ENCODE peak calls at places on chromosomes 3 and 15, in nine cellular contexts. One of them, this sample, is unnamed.

GRCh38 chr3:156299569-156299968 is 179.2 kb downstream of the KCNAB1 start:
- DNase-seq in sigmoid colon: no peak
- DNase-seq in tibial nerve: no peak
- DNase-seq in uterus: no peak
- DNase-seq in Peyer's patch: no peak
- DNase-seq in ovary: no peak
- DNase-seq in esophagus muscularis mucosa: no peak
- DNase-seq in adrenal gland: no peak
- DNase-seq in A549: no peak
- DNase-seq in this sample: no peak

GRCh38 chr3:141426404-141427034 is 58.2 kb downstream of the ZBTB38 start:
- DNase-seq in tibial nerve: peak
- DNase-seq in uterus: peak
- DNase-seq in A549: no peak
- DNase-seq in Peyer's patch: peak
- DNase-seq in ovary: peak
- DNase-seq in adrenal gland: peak
- DNase-seq in sigmoid colon: peak
- DNase-seq in esophagus muscularis mucosa: no peak
- DNase-seq in this sample: peak

GRCh38 chr3:72763751-72764440 is 84.3 kb downstream of the SHQ1 start:
- DNase-seq in esophagus muscularis mucosa: no peak
- DNase-seq in Peyer's patch: no peak
- DNase-seq in uterus: no peak
- DNase-seq in sigmoid colon: no peak
- DNase-seq in ovary: no peak
- DNase-seq in tibial nerve: no peak
- DNase-seq in A549: no peak
- DNase-seq in adrenal gland: no peak
- DNase-seq in this sample: no peak

GRCh38 chr3:178907081-178907480 is 164.5 kb downstream of the ZMAT3 start:
- DNase-seq in tibial nerve: no peak
- DNase-seq in adrenal gland: no peak
- DNase-seq in sigmoid colon: no peak
- DNase-seq in uterus: no peak
- DNase-seq in Peyer's patch: no peak
- DNase-seq in esophagus muscularis mucosa: no peak
- DNase-seq in ovary: no peak
- DNase-seq in A549: no peak
- DNase-seq in this sample: no peak

GRCh38 chr15:48451736-48452135 is 120.5 kb downstream of the DUT start:
- DNase-seq in A549: no peak
- DNase-seq in sigmoid colon: no peak
- DNase-seq in tibial nerve: no peak
- DNase-seq in adrenal gland: no peak
- DNase-seq in Peyer's patch: no peak
- DNase-seq in esophagus muscularis mucosa: no peak
- DNase-seq in ovary: no peak
- DNase-seq in uterus: no peak
- DNase-seq in this sample: no peak

GRCh38 chr15:73756947-73757513 is 3.9 kb upstream of the INSYN1 start:
- DNase-seq in tibial nerve: no peak
- DNase-seq in esophagus muscularis mucosa: no peak
- DNase-seq in ovary: no peak
- DNase-seq in uterus: no peak
- DNase-seq in sigmoid colon: no peak
- DNase-seq in Peyer's patch: no peak
- DNase-seq in A549: no peak
- DNase-seq in adrenal gland: no peak
- DNase-seq in this sample: no peak

GRCh38 chr3:56801151-56801596 is 575 bp downstream of the ARHGEF3 start:
- DNase-seq in ovary: peak
- DNase-seq in A549: no peak
- DNase-seq in sigmoid colon: no peak
- DNase-seq in tibial nerve: no peak
- DNase-seq in adrenal gland: no peak
- DNase-seq in esophagus muscularis mucosa: no peak
- DNase-seq in Peyer's patch: peak
- DNase-seq in uterus: no peak
- DNase-seq in this sample: peak

GRCh38 chr15:86445750-86446149 is 366.1 kb downstream of the AGBL1 start:
- DNase-seq in A549: no peak
- DNase-seq in adrenal gland: no peak
- DNase-seq in esophagus muscularis mucosa: no peak
- DNase-seq in ovary: no peak
- DNase-seq in sigmoid colon: no peak
- DNase-seq in uterus: no peak
- DNase-seq in tibial nerve: no peak
- DNase-seq in Peyer's patch: no peak
- DNase-seq in this sample: no peak

GRCh38 chr3:151881137-151881536 is 7.7 kb downstream of the SUCNR1 start:
- DNase-seq in adrenal gland: no peak
- DNase-seq in esophagus muscularis mucosa: no peak
- DNase-seq in A549: no peak
- DNase-seq in ovary: no peak
- DNase-seq in uterus: no peak
- DNase-seq in tibial nerve: no peak
- DNase-seq in Peyer's patch: no peak
- DNase-seq in sigmoid colon: no peak
- DNase-seq in this sample: no peak

GRCh38 chr3:170257145-170257544 is 34.9 kb downstream of the PRKCI start:
- DNase-seq in A549: no peak
- DNase-seq in adrenal gland: no peak
- DNase-seq in uterus: no peak
- DNase-seq in esophagus muscularis mucosa: no peak
- DNase-seq in tibial nerve: no peak
- DNase-seq in sigmoid colon: no peak
- DNase-seq in Peyer's patch: no peak
- DNase-seq in ovary: no peak
- DNase-seq in this sample: no peak

GRCh38 chr3:124217542-124217941 is 225.6 kb upstream of the ROPN1 start:
- DNase-seq in A549: peak
- DNase-seq in esophagus muscularis mucosa: no peak
- DNase-seq in adrenal gland: peak
- DNase-seq in ovary: peak
- DNase-seq in Peyer's patch: no peak
- DNase-seq in uterus: peak
- DNase-seq in tibial nerve: peak
- DNase-seq in sigmoid colon: no peak
- DNase-seq in this sample: peak

GRCh38 chr15:65518633-65519285 is 1.3 kb upstream of the DPP8 start:
- DNase-seq in Peyer's patch: no peak
- DNase-seq in ovary: no peak
- DNase-seq in adrenal gland: no peak
- DNase-seq in sigmoid colon: no peak
- DNase-seq in uterus: no peak
- DNase-seq in A549: no peak
- DNase-seq in tibial nerve: no peak
- DNase-seq in esophagus muscularis mucosa: no peak
- DNase-seq in this sample: no peak

GRCh38 chr3:133799794-133800585 is 5.6 kb upstream of the SRPRB start:
- DNase-seq in esophagus muscularis mucosa: no peak
- DNase-seq in uterus: no peak
- DNase-seq in A549: no peak
- DNase-seq in adrenal gland: peak
- DNase-seq in Peyer's patch: no peak
- DNase-seq in sigmoid colon: no peak
- DNase-seq in ovary: no peak
- DNase-seq in tibial nerve: no peak
- DNase-seq in this sample: no peak

GRCh38 chr15:37218351-37218916 is 118.1 kb upstream of the MEIS2 start:
- DNase-seq in Peyer's patch: no peak
- DNase-seq in uterus: no peak
- DNase-seq in sigmoid colon: no peak
- DNase-seq in A549: no peak
- DNase-seq in ovary: no peak
- DNase-seq in esophagus muscularis mucosa: no peak
- DNase-seq in adrenal gland: no peak
- DNase-seq in tibial nerve: no peak
- DNase-seq in this sample: no peak

GRCh38 chr3:130081371-130081881 is at the start of gene ALG1L2:
- DNase-seq in esophagus muscularis mucosa: no peak
- DNase-seq in adrenal gland: no peak
- DNase-seq in Peyer's patch: no peak
- DNase-seq in ovary: no peak
- DNase-seq in tibial nerve: no peak
- DNase-seq in sigmoid colon: no peak
- DNase-seq in A549: no peak
- DNase-seq in uterus: no peak
- DNase-seq in this sample: no peak

DNA sequence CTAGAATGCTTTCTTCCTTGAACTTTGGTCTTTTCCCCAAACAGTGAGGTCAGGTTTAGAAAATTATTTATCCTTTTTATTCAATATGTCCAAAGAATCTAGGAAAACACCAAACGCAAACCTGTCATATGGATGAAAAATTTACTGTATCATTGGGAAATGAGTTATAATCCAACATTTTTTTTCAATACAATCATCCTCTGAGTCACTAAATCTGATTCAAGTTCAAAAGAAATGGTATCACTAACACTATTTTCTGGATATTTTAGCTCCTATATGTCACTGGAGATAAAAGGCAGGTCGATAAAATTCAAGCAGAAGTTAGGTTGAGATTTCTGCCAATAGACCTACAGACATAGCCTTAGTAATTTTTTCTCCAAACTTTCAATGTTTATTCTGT is 591.6 kb upstream of the AGTR1 start:
- DNase-seq in adrenal gland: no peak
- DNase-seq in esophagus muscularis mucosa: no peak
- DNase-seq in sigmoid colon: no peak
- DNase-seq in tibial nerve: no peak
- DNase-seq in uterus: no peak
- DNase-seq in ovary: no peak
- DNase-seq in A549: no peak
- DNase-seq in Peyer's patch: no peak
- DNase-seq in this sample: no peak
- TF ChIP-seq CTCF in adrenal gland: no peak
- TF ChIP-seq CTCF in esophagus muscularis mucosa: no peak
- TF ChIP-seq CTCF in sigmoid colon: no peak
- TF ChIP-seq CTCF in tibial nerve: no peak
- TF ChIP-seq CTCF in uterus: no peak
- TF ChIP-seq CTCF in ovary: no peak
- TF ChIP-seq CTCF in A549: no peak
- TF ChIP-seq CTCF in Peyer's patch: no peak
- TF ChIP-seq CTCF in this sample: no peak

GRCh38 chr3:111864821-111865656 is 6.0 kb downstream of the PHLDB2 start:
- DNase-seq in tibial nerve: no peak
- DNase-seq in sigmoid colon: no peak
- DNase-seq in uterus: peak
- DNase-seq in Peyer's patch: no peak
- DNase-seq in esophagus muscularis mucosa: no peak
- DNase-seq in A549: no peak
- DNase-seq in ovary: no peak
- DNase-seq in adrenal gland: no peak
- DNase-seq in this sample: no peak
- TF ChIP-seq POLR2A in tibial nerve: no peak
- TF ChIP-seq POLR2A in sigmoid colon: no peak
- TF ChIP-seq POLR2A in uterus: no peak
- TF ChIP-seq POLR2A in Peyer's patch: no peak
- TF ChIP-seq POLR2A in esophagus muscularis mucosa: no peak
- TF ChIP-seq POLR2A in A549: no peak
- TF ChIP-seq POLR2A in ovary: no peak
- TF ChIP-seq POLR2A in adrenal gland: no peak
- TF ChIP-seq POLR2A in this sample: no peak

GRCh38 chr3:150101016-150101415 is 130.3 kb upstream of the PFN2 start:
- DNase-seq in tibial nerve: no peak
- DNase-seq in esophagus muscularis mucosa: no peak
- DNase-seq in ovary: no peak
- DNase-seq in uterus: no peak
- DNase-seq in sigmoid colon: no peak
- DNase-seq in adrenal gland: no peak
- DNase-seq in A549: no peak
- DNase-seq in Peyer's patch: no peak
- DNase-seq in this sample: no peak

GRCh38 chr3:150091626-150092025 is 120.9 kb upstream of the PFN2 start:
- DNase-seq in Peyer's patch: no peak
- DNase-seq in adrenal gland: no peak
- DNase-seq in uterus: no peak
- DNase-seq in sigmoid colon: no peak
- DNase-seq in tibial nerve: no peak
- DNase-seq in esophagus muscularis mucosa: no peak
- DNase-seq in A549: no peak
- DNase-seq in ovary: no peak
- DNase-seq in this sample: no peak

GRCh38 chr3:150098621-150099020 is 127.9 kb upstream of the PFN2 start:
- DNase-seq in ovary: no peak
- DNase-seq in esophagus muscularis mucosa: no peak
- DNase-seq in sigmoid colon: no peak
- DNase-seq in Peyer's patch: no peak
- DNase-seq in A549: no peak
- DNase-seq in uterus: no peak
- DNase-seq in tibial nerve: no peak
- DNase-seq in adrenal gland: no peak
- DNase-seq in this sample: no peak

GRCh38 chr3:150096700-150097587 is 126.2 kb upstream of the PFN2 start:
- DNase-seq in sigmoid colon: no peak
- DNase-seq in A549: no peak
- DNase-seq in uterus: no peak
- DNase-seq in ovary: no peak
- DNase-seq in adrenal gland: no peak
- DNase-seq in tibial nerve: no peak
- DNase-seq in Peyer's patch: no peak
- DNase-seq in esophagus muscularis mucosa: no peak
- DNase-seq in this sample: no peak

GRCh38 chr3:150097588-150097890 is 126.8 kb upstream of the PFN2 start:
- DNase-seq in Peyer's patch: no peak
- DNase-seq in esophagus muscularis mucosa: no peak
- DNase-seq in A549: no peak
- DNase-seq in sigmoid colon: no peak
- DNase-seq in adrenal gland: no peak
- DNase-seq in tibial nerve: no peak
- DNase-seq in ovary: no peak
- DNase-seq in uterus: no peak
- DNase-seq in this sample: no peak
- H3K4me3 ChIP-seq in Peyer's patch: no peak
- H3K4me3 ChIP-seq in esophagus muscularis mucosa: no peak
- H3K4me3 ChIP-seq in A549: no peak
- H3K4me3 ChIP-seq in sigmoid colon: no peak
- H3K4me3 ChIP-seq in adrenal gland: no peak
- H3K4me3 ChIP-seq in tibial nerve: no peak
- H3K4me3 ChIP-seq in ovary: no peak
- H3K4me3 ChIP-seq in uterus: no peak
- H3K4me3 ChIP-seq in this sample: no peak

GRCh38 chr3:179933872-179934271 is 102.9 kb downstream of the PEX5L start:
- DNase-seq in uterus: no peak
- DNase-seq in esophagus muscularis mucosa: no peak
- DNase-seq in sigmoid colon: no peak
- DNase-seq in A549: no peak
- DNase-seq in Peyer's patch: no peak
- DNase-seq in tibial nerve: no peak
- DNase-seq in adrenal gland: no peak
- DNase-seq in ovary: no peak
- DNase-seq in this sample: no peak

GRCh38 chr3:179933079-179933478 is 103.7 kb downstream of the PEX5L start:
- DNase-seq in sigmoid colon: no peak
- DNase-seq in tibial nerve: no peak
- DNase-seq in adrenal gland: no peak
- DNase-seq in uterus: no peak
- DNase-seq in Peyer's patch: no peak
- DNase-seq in esophagus muscularis mucosa: no peak
- DNase-seq in ovary: no peak
- DNase-seq in A549: no peak
- DNase-seq in this sample: no peak

GRCh38 chr3:179927191-179927590 is 109.5 kb downstream of the PEX5L start:
- DNase-seq in ovary: no peak
- DNase-seq in adrenal gland: no peak
- DNase-seq in A549: no peak
- DNase-seq in uterus: no peak
- DNase-seq in sigmoid colon: no peak
- DNase-seq in esophagus muscularis mucosa: no peak
- DNase-seq in Peyer's patch: no peak
- DNase-seq in tibial nerve: no peak
- DNase-seq in this sample: no peak

GRCh38 chr3:179929091-179929529 is 107.6 kb downstream of the PEX5L start:
- DNase-seq in sigmoid colon: no peak
- DNase-seq in ovary: peak
- DNase-seq in uterus: no peak
- DNase-seq in tibial nerve: peak
- DNase-seq in A549: peak
- DNase-seq in adrenal gland: peak
- DNase-seq in Peyer's patch: no peak
- DNase-seq in esophagus muscularis mucosa: no peak
- DNase-seq in this sample: peak
- TF ChIP-seq CTCF in sigmoid colon: no peak
- TF ChIP-seq CTCF in ovary: peak
- TF ChIP-seq CTCF in uterus: peak
- TF ChIP-seq CTCF in tibial nerve: peak
- TF ChIP-seq CTCF in A549: peak
- TF ChIP-seq CTCF in adrenal gland: peak
- TF ChIP-seq CTCF in Peyer's patch: peak
- TF ChIP-seq CTCF in esophagus muscularis mucosa: peak
- TF ChIP-seq CTCF in this sample: peak